ENCODE peak calls at places on chromosome 22, in six cellular contexts. Z is NCI-H2081 treated with DMSO at 0.1 percent for 48 hours, K is astrocyte of the cerebellum, I is H7, P is sigmoid colon, V is RPMI8226. Q is an unnamed sample.

GRCh38 chr22:42343551-42344081 is 73.2 kb upstream of the TCF20 start:
- DNase-seq in Z (no peak), K (no peak), I (peak), P (no peak), V (peak), Q (peak)

GRCh38 chr22:50307891-50308596 is 598 bp upstream of the PLXNB2 start:
- DNase-seq in Z (no peak), K (no peak), I (peak), P (no peak), V (peak), Q (no peak)

GRCh38 chr22:41524283-41524682 is 20.0 kb downstream of the POLR3H start:
- DNase-seq in Z (no peak), K (no peak), I (no peak), P (peak), V (no peak), Q (no peak)

GRCh38 chr22:45452565-45453449 is 39.3 kb downstream of the RIBC2 start:
- DNase-seq in Z (no peak), K (no peak), I (no peak), P (no peak), V (no peak), Q (no peak)

GRCh38 chr22:39932918-39933649 is 27.1 kb upstream of the TMA7B start:
- DNase-seq in Z (no peak), K (no peak), I (peak), P (no peak), V (peak), Q (peak)

GRCh38 chr22:17155941-17156340 is 3.1 kb downstream of the HDHD5 start:
- DNase-seq in Z (no peak), K (no peak), I (no peak), P (no peak), V (no peak), Q (no peak)

GRCh38 chr22:22045576-22046335 is 63.2 kb upstream of the TOP3B start:
- DNase-seq in Z (no peak), K (no peak), I (no peak), P (no peak), V (no peak), Q (no peak)

GRCh38 chr22:37633082-37633692 is 6.3 kb upstream of the SH3BP1 start:
- DNase-seq in Z (no peak), K (no peak), I (no peak), P (no peak), V (no peak), Q (no peak)

GRCh38 chr22:20524004-20524481 is 16.6 kb downstream of the MED15 start:
- DNase-seq in Z (no peak), K (no peak), I (peak), P (no peak), V (peak), Q (no peak)

GRCh38 chr22:47613606-47614350 is 851.3 kb downstream of the TBC1D22A start:
- DNase-seq in Z (no peak), K (no peak), I (no peak), P (peak), V (no peak), Q (no peak)

GRCh38 chr22:37462983-37463382 is 23.2 kb downstream of the MFNG start:
- DNase-seq in Z (no peak), K (peak), I (peak), P (no peak), V (peak), Q (no peak)

GRCh38 chr22:23769321-23769965 is 1.7 kb upstream of the CHCHD10 start:
- DNase-seq in Z (no peak), K (no peak), I (peak), P (no peak), V (no peak), Q (no peak)

GRCh38 chr22:26906464-26906863 is 249.1 kb downstream of the MIAT start:
- DNase-seq in Z (peak), K (no peak), I (no peak), P (no peak), V (no peak), Q (no peak)

GRCh38 chr22:41983516-41983915 is 14.3 kb downstream of the SEPTIN3 start:
- DNase-seq in Z (no peak), K (no peak), I (no peak), P (no peak), V (no peak), Q (no peak)

GRCh38 chr22:39611360-39611759 is 40.8 kb downstream of the CACNA1I start:
- DNase-seq in Z (no peak), K (no peak), I (no peak), P (no peak), V (no peak), Q (no peak)

GRCh38 chr22:32018056-32018455 is 25.0 kb upstream of the SLC5A1 start:
- DNase-seq in Z (no peak), K (peak), I (no peak), P (no peak), V (no peak), Q (no peak)

GRCh38 chr22:30777589-30777988 is 82.9 kb downstream of the OSBP2 start:
- DNase-seq in Z (no peak), K (no peak), I (no peak), P (no peak), V (no peak), Q (no peak)

GRCh38 chr22:47299211-47299878 is 536.9 kb downstream of the TBC1D22A start:
- DNase-seq in Z (no peak), K (no peak), I (peak), P (no peak), V (no peak), Q (no peak)

GRCh38 chr22:45009881-45010531 is at the start of gene PHF21B:
- DNase-seq in Z (no peak), K (peak), I (peak), P (peak), V (no peak), Q (no peak)

GRCh38 chr22:43925433-43926348 is 2.1 kb downstream of the PNPLA3 start:
- DNase-seq in Z (no peak), K (no peak), I (peak), P (no peak), V (no peak), Q (no peak)

GRCh38 chr22:19350947-19351346 is 59.4 kb upstream of the CLTCL1 start:
- DNase-seq in Z (no peak), K (no peak), I (no peak), P (no peak), V (no peak), Q (no peak)

GRCh38 chr22:30872282-30873041 is 96.1 kb downstream of the MORC2 start:
- DNase-seq in Z (no peak), K (no peak), I (peak), P (peak), V (no peak), Q (no peak)

GRCh38 chr22:49788492-49788891 is 39.2 kb downstream of the BRD1 start:
- DNase-seq in Z (no peak), K (no peak), I (peak), P (peak), V (no peak), Q (no peak)

GRCh38 chr22:45426387-45426786 is 12.9 kb downstream of the RIBC2 start:
- DNase-seq in Z (no peak), K (no peak), I (no peak), P (no peak), V (no peak), Q (no peak)

GRCh38 chr22:43534916-43535315 is 123.1 kb downstream of the MPPED1 start:
- DNase-seq in Z (no peak), K (no peak), I (no peak), P (no peak), V (no peak), Q (no peak)

GRCh38 chr22:48241658-48242057 is 1479.2 kb downstream of the TBC1D22A start:
- DNase-seq in Z (no peak), K (no peak), I (no peak), P (no peak), V (no peak), Q (no peak)

GRCh38 chr22:30795118-30795517 is 100.4 kb downstream of the OSBP2 start:
- DNase-seq in Z (no peak), K (no peak), I (no peak), P (no peak), V (no peak), Q (no peak)

GRCh38 chr22:48885919-48886305 is 941.8 kb downstream of the BRD1 start:
- DNase-seq in Z (no peak), K (no peak), I (no peak), P (peak), V (peak), Q (no peak)

GRCh38 chr22:21796863-21797262 is 61.3 kb upstream of the YPEL1 start:
- DNase-seq in Z (no peak), K (no peak), I (no peak), P (no peak), V (no peak), Q (no peak)

GRCh38 chr22:26235792-26236191 is 66.5 kb downstream of the SEZ6L start:
- DNase-seq in Z (no peak), K (no peak), I (no peak), P (no peak), V (no peak), Q (no peak)

GRCh38 chr22:35995772-35996171 is 32.9 kb downstream of the RBFOX2 start:
- DNase-seq in Z (no peak), K (peak), I (no peak), P (peak), V (no peak), Q (no peak)

Q was measured in T follicular helper cell.